ENCODE peak calls at places on chromosomes 7 and 10, in four cellular contexts. K, A, N and G are unnamed samples.

GRCh38 chr7:120553497-120553896 is 280.5 kb downstream of the KCND2 start:
- DNase-seq in K (no peak), A (no peak), N (no peak), G (no peak)

GRCh38 chr10:73774637-73775036 is 7.2 kb upstream of the CHCHD1 start:
- DNase-seq in K (peak), A (no peak), N (no peak), G (no peak)

GRCh38 chr10:58752665-58753064 is 240.0 kb downstream of the BICC1 start:
- DNase-seq in K (no peak), A (no peak), N (no peak), G (no peak)

GRCh38 chr10:53403688-53404087 is 631.1 kb upstream of the MBL2 start:
- DNase-seq in K (peak), A (no peak), N (no peak), G (no peak)

GRCh38 chr10:62096534-62096933 is 172.1 kb downstream of the RTKN2 start:
- DNase-seq in K (no peak), A (no peak), N (no peak), G (no peak)

GRCh38 chr10:63157845-63158624 is 24.9 kb downstream of the NRBF2 start:
- DNase-seq in K (peak), A (peak), N (peak), G (peak)

GRCh38 chr10:71259815-71260501 is 47.6 kb downstream of the UNC5B start:
- DNase-seq in K (no peak), A (no peak), N (no peak), G (no peak)

GRCh38 chr10:113108948-113109347 is 158.9 kb downstream of the TCF7L2 start:
- DNase-seq in K (no peak), A (no peak), N (no peak), G (no peak)

GRCh38 chr10:132861884-132862461 is 76.0 kb upstream of the NKX6-2 start:
- DNase-seq in K (no peak), A (no peak), N (no peak), G (no peak)

GRCh38 chr10:101097881-101098280 is 33.2 kb upstream of the TLX1 start:
- DNase-seq in K (no peak), A (no peak), N (no peak), G (no peak)

GRCh38 chr10:73871915-73872710 is 2.2 kb downstream of the CAMK2G start:
- DNase-seq in K (no peak), A (no peak), N (no peak), G (no peak)

GRCh38 chr7:32063614-32064013 is 6.6 kb downstream of the PDE1C start:
- DNase-seq in K (no peak), A (no peak), N (no peak), G (no peak)

GRCh38 chr10:88974012-88974411 is 16.6 kb upstream of the FAS start:
- DNase-seq in K (no peak), A (no peak), N (no peak), G (no peak)

GRCh38 chr7:149500201-149500600 is 2.6 kb upstream of the ZNF746 start:
- DNase-seq in K (no peak), A (no peak), N (no peak), G (no peak)

GRCh38 chr10:115141254-115141653 is 48.1 kb downstream of the ATRNL1 start:
- DNase-seq in K (peak), A (no peak), N (no peak), G (no peak)

GRCh38 chr7:5426226-5426475 is 2.5 kb upstream of the TNRC18 start:
- DNase-seq in K (no peak), A (no peak), N (no peak), G (no peak)

GRCh38 chr7:151514461-151515396 is 5.0 kb downstream of the RHEB start:
- DNase-seq in K (no peak), A (no peak), N (no peak), G (no peak)

GRCh38 chr10:62384057-62384446 is 9.9 kb downstream of the ZNF365 start:
- DNase-seq in K (peak), A (no peak), N (peak), G (no peak)

GRCh38 chr7:131325179-131325840 is 2.4 kb upstream of the MKLN1 start:
- DNase-seq in K (no peak), A (no peak), N (no peak), G (no peak)

GRCh38 chr7:104981671-104982036 is 32.4 kb upstream of the KMT2E start:
- DNase-seq in K (no peak), A (no peak), N (no peak), G (no peak)

GRCh38 chr10:103543617-103544525 is 50.4 kb downstream of the NEURL1 start:
- DNase-seq in K (no peak), A (no peak), N (no peak), G (no peak)

GRCh38 chr10:103544657-103545310 is 51.3 kb downstream of the NEURL1 start:
- DNase-seq in K (no peak), A (no peak), N (no peak), G (no peak)

GRCh38 chr10:103540722-103541121 is 47.2 kb downstream of the NEURL1 start:
- DNase-seq in K (no peak), A (no peak), N (no peak), G (no peak)

GRCh38 chr10:103545366-103545765 is 51.9 kb downstream of the NEURL1 start:
- DNase-seq in K (no peak), A (no peak), N (no peak), G (no peak)

GRCh38 chr10:103542764-103543616 is 49.5 kb downstream of the NEURL1 start:
- DNase-seq in K (peak), A (no peak), N (peak), G (no peak)
- TF ChIP-seq CTCF in K (peak), A (peak), N (peak), G (peak)

GRCh38 chr10:111756541-111757061 is 427.0 kb downstream of the GPAM start:
- DNase-seq in K (no peak), A (peak), N (no peak), G (peak)
- TF ChIP-seq CTCF in K (no peak), A (no peak), N (peak), G (peak)

GRCh38 chr10:91409869-91410637 is at the start of gene HECTD2:
- DNase-seq in K (peak), A (peak), N (no peak), G (peak)
- TF ChIP-seq CTCF in K (peak), A (peak), N (no peak), G (peak)

GRCh38 chr7:128860158-128861073 is 2.2 kb upstream of the ATP6V1F start:
- DNase-seq in K (peak), A (no peak), N (no peak), G (no peak)
- TF ChIP-seq CTCF in K (peak), A (no peak), N (peak), G (no peak)

GRCh38 chr7:68537228-68538071 is 1060.8 kb upstream of the AUTS2 start:
- DNase-seq in K (no peak), A (no peak), N (no peak), G (no peak)

DNA sequence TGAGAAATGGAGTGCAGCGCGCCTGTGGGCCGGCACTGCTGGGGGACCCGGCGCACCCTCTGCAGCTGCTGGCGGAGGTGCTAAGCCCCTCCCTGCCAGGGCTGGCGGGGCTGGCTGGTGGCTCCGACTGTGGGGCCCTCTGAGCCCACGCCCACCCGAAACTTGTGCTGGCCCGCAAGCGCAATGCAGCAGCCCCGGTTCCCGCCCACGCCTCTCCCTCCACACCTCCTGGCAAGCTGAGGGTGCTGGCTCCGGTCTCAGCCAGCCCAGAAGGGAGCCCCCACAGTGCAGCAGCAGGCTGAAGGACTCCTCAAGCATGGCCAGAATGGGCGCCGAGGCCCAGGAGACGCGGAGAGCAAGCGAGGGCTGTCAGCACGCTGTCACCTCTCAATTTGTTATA is 1063.0 kb upstream of the AUTS2 start:
- DNase-seq in K (no peak), A (no peak), N (no peak), G (no peak)
- TF ChIP-seq CTCF in K (no peak), A (no peak), N (no peak), G (no peak)

GRCh38 chr10:11881477-11882417 is 58.6 kb downstream of the PROSER2 start:
- DNase-seq in K (no peak), A (no peak), N (no peak), G (no peak)
- TF ChIP-seq CTCF in K (no peak), A (no peak), N (no peak), G (peak)

GRCh38 chr7:28957822-28958234 is 302 bp downstream of the TRIL start:
- DNase-seq in K (no peak), A (peak), N (no peak), G (peak)

GRCh38 chr7:28955723-28956607 is 2.2 kb downstream of the TRIL start:
- DNase-seq in K (peak), A (peak), N (no peak), G (peak)

GRCh38 chr7:28957064-28957821 is 887 bp downstream of the TRIL start:
- DNase-seq in K (peak), A (peak), N (no peak), G (peak)

GRCh38 chr7:28955356-28955722 is 2.8 kb downstream of the TRIL start:
- DNase-seq in K (no peak), A (no peak), N (no peak), G (no peak)

DNA sequence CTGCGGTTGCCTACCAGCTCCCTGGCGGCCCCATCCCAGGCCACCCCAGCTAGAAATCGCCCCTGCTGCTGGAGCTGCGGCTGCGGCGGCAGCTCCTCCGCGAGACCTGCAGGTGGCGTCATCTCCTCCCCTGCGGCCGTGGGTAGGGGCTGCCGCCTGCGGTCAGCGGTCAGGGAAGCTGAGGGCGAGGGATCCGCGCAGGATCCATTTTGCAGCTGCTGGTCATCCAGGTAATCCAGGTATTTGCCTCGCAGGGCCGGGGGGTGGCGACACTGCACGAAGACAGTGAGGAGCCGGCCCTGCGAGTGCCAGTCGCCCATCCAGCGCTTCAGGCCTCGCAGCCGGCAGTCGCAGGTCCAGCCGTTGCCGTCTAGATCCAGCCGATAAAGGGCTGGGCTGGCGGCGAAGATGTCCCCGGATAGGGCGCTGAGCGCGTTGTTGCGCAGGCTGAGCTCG is 1.5 kb downstream of the TRIL start:
- DNase-seq in K (peak), A (peak), N (no peak), G (peak)
- TF ChIP-seq CTCF in K (peak), A (peak), N (peak), G (peak)

DNA sequence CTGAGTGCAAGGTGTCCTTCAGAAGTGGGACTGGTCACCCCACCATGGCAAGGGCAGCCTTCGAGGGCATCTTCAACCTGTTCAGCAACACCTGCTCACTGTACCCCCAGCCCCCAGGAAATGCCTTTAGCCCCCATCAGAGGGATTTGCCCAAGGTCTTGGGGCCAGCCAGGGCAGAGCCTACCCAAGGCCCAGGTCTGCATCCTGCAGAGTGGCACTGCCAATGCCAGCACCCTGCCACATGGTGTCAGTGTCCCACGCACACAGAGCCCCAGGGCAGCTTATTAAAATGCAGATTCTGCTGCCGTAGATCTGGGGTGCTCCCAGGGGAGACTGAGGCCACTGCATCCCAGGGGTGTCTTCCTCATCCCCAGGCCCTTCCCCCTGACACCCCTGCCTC is 106.2 kb upstream of the KCTD7 start:
- DNase-seq in K (no peak), A (peak), N (no peak), G (no peak)
- TF ChIP-seq CTCF in K (peak), A (no peak), N (peak), G (peak)

DNA sequence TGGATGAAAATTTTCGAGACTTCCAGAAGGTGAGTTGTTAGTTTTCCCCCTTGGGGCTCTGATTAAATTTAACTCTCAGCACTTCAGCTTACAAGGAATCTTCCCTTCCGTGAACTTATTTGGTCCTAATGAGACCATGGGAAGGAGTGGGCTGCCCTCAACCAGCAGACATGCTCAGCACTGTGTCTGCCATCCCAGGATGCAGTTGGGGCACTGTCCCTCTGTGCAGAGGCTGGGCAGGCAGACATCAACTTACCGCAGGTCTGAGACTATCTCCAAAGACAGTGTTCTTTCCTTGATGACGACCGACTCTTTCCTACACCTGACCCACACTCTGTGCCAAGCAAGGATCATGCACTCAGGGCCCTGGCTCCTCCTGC is 36.7 kb downstream of the VOPP1 start:
- DNase-seq in K (no peak), A (no peak), N (no peak), G (no peak)
- TF ChIP-seq CTCF in K (no peak), A (no peak), N (no peak), G (no peak)